ENCODE peak calls at places on chromosomes 5 and 9, in four cellular contexts. V is GM12891, N is K562, I is H1. X is an unnamed sample.

GRCh38 chr5:54178207-54178606 is 132.2 kb downstream of the ARL15 start:
- DNase-seq in I (no peak), N (no peak), V (no peak), X (no peak)

GRCh38 chr5:7518947-7519560 is 123.1 kb downstream of the ADCY2 start:
- DNase-seq in I (peak), V (no peak), N (peak), X (no peak)

GRCh38 chr5:42944989-42945388 is 95.1 kb downstream of the ANXA2R start:
- DNase-seq in V (no peak), N (peak), I (no peak), X (no peak)

GRCh38 chr5:143241892-143242291 is 161.6 kb downstream of the NR3C1 start:
- DNase-seq in I (no peak), N (no peak), V (no peak), X (no peak)

GRCh38 chr9:113397077-113397696 is 3.9 kb downstream of the ALAD start:
- DNase-seq in N (peak), V (no peak), I (no peak), X (no peak)

GRCh38 chr5:180540050-180540694 is 46.0 kb downstream of the CNOT6 start:
- DNase-seq in N (no peak), V (no peak), I (no peak), X (no peak)

GRCh38 chr9:36725777-36726356 is 153.2 kb downstream of the MELK start:
- DNase-seq in I (peak), N (no peak), V (no peak), X (no peak)

GRCh38 chr9:94175669-94176068 is 83.4 kb upstream of the ZNF169 start:
- DNase-seq in V (no peak), N (no peak), I (no peak), X (no peak)

GRCh38 chr5:53071738-53072137 is 37.8 kb downstream of the MOCS2 start:
- DNase-seq in I (no peak), N (no peak), V (no peak), X (no peak)

GRCh38 chr9:77649109-77649812 is 1.1 kb upstream of the GNA14 start:
- DNase-seq in N (peak), V (no peak), I (no peak), X (no peak)

GRCh38 chr9:82423700-82424099 is 435.1 kb downstream of the SPATA31D1 start:
- DNase-seq in N (no peak), I (no peak), V (no peak), X (no peak)

GRCh38 chr5:137649228-137649890 is 86.5 kb downstream of the KLHL3 start:
- DNase-seq in N (no peak), V (no peak), I (no peak), X (no peak)

GRCh38 chr9:74245871-74246552 is 251.1 kb upstream of the RORB start:
- DNase-seq in V (no peak), I (no peak), N (no peak), X (no peak)

GRCh38 chr5:80239680-80240367 is 16.0 kb downstream of the SERINC5 start:
- DNase-seq in N (no peak), I (no peak), V (no peak), X (no peak)

GRCh38 chr9:34577635-34578240 is 11.8 kb downstream of the CNTFR start:
- DNase-seq in I (no peak), V (no peak), N (no peak), X (no peak)

GRCh38 chr5:78758169-78758839 is 109.7 kb upstream of the LHFPL2 start:
- DNase-seq in I (no peak), V (no peak), N (no peak), X (peak)

GRCh38 chr5:1734908-1735289 is 64.7 kb downstream of the MRPL36 start:
- DNase-seq in I (peak), N (no peak), V (peak), X (no peak)

GRCh38 chr9:10855847-10856246 is 243.0 kb upstream of the PTPRD start:
- DNase-seq in I (no peak), V (no peak), N (no peak), X (no peak)

GRCh38 chr5:11387382-11387781 is 516.9 kb downstream of the CTNND2 start:
- DNase-seq in N (no peak), I (no peak), V (no peak), X (no peak)

GRCh38 chr5:100841358-100842076 is 61.6 kb downstream of the ST8SIA4 start:
- DNase-seq in I (no peak), V (no peak), N (no peak), X (no peak)

GRCh38 chr5:113115061-113115460 is 138.5 kb downstream of the DCP2 start:
- DNase-seq in N (no peak), I (no peak), V (no peak), X (no peak)

GRCh38 chr5:108590799-108591198 is 156.9 kb upstream of the FER start:
- DNase-seq in N (no peak), I (no peak), V (no peak), X (no peak)

GRCh38 chr5:67536892-67537291 is 340.3 kb upstream of the CD180 start:
- DNase-seq in N (no peak), I (no peak), V (no peak), X (no peak)

GRCh38 chr9:105993921-105994715 is 299.8 kb downstream of the TMEM38B start:
- DNase-seq in V (no peak), N (no peak), I (no peak), X (no peak)

GRCh38 chr5:154254886-154255285 is 64.4 kb downstream of the GALNT10 start:
- DNase-seq in N (no peak), V (no peak), I (no peak), X (no peak)

GRCh38 chr9:120534266-120534665 is 45.7 kb downstream of the CDK5RAP2 start:
- DNase-seq in I (no peak), V (no peak), N (no peak), X (no peak)

GRCh38 chr9:134625361-134626140 is 16.1 kb upstream of the COL5A1 start:
- DNase-seq in I (no peak), V (no peak), N (no peak), X (no peak)

GRCh38 chr9:108618906-108619550 is 236.8 kb downstream of the ACTL7B start:
- DNase-seq in V (no peak), I (no peak), N (no peak), X (no peak)

GRCh38 chr5:98103807-98104206 is 669.7 kb upstream of the RGMB start:
- DNase-seq in I (no peak), V (no peak), N (no peak), X (no peak)

GRCh38 chr5:172523146-172523745 is 68.9 kb upstream of the SH3PXD2B start:
- DNase-seq in N (no peak), V (no peak), I (no peak), X (no peak)

GRCh38 chr9:69174645-69175487 is 789 bp downstream of the TJP2 start:
- DNase-seq in I (no peak), N (peak), V (peak), X (peak)

GRCh38 chr9:110994771-110995241 is 43.5 kb downstream of the LPAR1 start:
- DNase-seq in I (no peak), N (no peak), V (no peak), X (no peak)

GRCh38 chr9:20570756-20571155 is 51.5 kb downstream of the MLLT3 start:
- DNase-seq in I (no peak), N (no peak), V (no peak), X (no peak)

GRCh38 chr9:101458955-101459631 is 23.5 kb upstream of the ALDOB start:
- DNase-seq in V (peak), I (no peak), N (peak), X (no peak)

GRCh38 chr5:132280371-132281240 is 13.6 kb upstream of the SLC22A4 start:
- DNase-seq in N (no peak), I (no peak), V (no peak), X (no peak)

GRCh38 chr9:93143830-93144530 is 9.9 kb upstream of the NINJ1 start:
- DNase-seq in V (no peak), I (no peak), N (no peak), X (no peak)

GRCh38 chr9:34079181-34079580 is 30.5 kb upstream of the UBAP2 start:
- DNase-seq in V (no peak), I (no peak), N (no peak), X (no peak)

GRCh38 chr5:19031491-19031890 is 956.5 kb downstream of the CDH18 start:
- DNase-seq in I (no peak), N (no peak), V (no peak), X (no peak)

DNA sequence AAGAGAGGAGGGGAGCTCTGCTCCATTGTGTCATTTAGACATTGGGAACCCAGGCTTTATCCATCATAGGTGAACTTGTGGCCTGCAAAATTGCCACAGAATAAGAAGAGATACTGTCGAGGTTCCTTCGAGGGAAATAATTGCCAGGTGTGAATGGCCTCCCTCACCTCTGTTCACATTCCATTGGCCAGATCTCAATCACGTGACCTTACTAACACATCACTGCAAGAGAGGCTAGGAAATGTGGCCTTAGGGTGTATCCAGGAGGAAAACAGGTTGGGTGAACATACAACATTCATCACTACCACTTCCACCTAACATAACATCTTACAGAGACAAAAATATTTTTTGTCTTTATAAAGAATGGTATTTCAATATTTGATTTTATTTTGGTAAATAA is 182.1 kb downstream of the FBXL7 start:
- DNase-seq in N (no peak), V (no peak), I (no peak), X (no peak)
- TF ChIP-seq TAF1 in N (no peak), V (no peak), I (no peak), X (no peak)

GRCh38 chr9:99109522-99109921 is 4.6 kb downstream of the TGFBR1 start:
- DNase-seq in N (no peak), I (no peak), V (no peak), X (no peak)
- TF ChIP-seq POLR2AphosphoS5 in N (no peak), I (no peak), V (no peak), X (no peak)

GRCh38 chr9:129139233-129139992 is 28.2 kb downstream of the PTPA start:
- DNase-seq in N (peak), V (peak), I (peak), X (peak)
- TF ChIP-seq POLR2A in N (no peak), V (no peak), I (no peak), X (no peak)

GRCh38 chr5:36648426-36648825 is 42.0 kb downstream of the SLC1A3 start:
- DNase-seq in V (no peak), N (peak), I (no peak), X (no peak)
- TF ChIP-seq TAF1 in V (no peak), N (no peak), I (no peak), X (no peak)

DNA sequence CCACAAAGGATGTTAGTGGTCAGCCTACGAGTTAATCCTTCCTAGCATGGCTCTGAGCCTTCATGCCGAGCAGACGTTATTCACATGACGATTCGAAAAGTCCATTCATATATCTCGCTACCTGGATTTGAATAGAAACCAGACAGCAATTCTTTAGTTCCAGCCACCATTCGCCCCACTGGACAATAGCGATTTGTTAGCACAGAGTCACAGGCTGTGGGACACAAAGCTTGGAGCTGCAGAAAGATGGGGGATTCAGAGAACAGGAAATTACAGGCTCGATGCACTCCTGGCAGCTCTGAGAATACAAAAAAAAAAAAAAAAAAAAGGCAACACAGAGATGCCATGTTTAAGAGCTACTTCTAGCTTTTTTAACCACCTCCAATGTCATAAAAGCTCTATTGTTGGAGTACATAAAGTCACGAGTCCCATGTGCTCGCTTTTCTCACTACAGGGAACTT is 110.7 kb downstream of the NR6A1 start:
- DNase-seq in V (no peak), N (peak), I (no peak), X (no peak)
- TF ChIP-seq POLR2AphosphoS5 in V (peak), N (no peak), I (no peak), X (no peak)

GRCh38 chr9:70683841-70684240 is 269.4 kb upstream of the KLF9 start:
- DNase-seq in V (no peak), N (no peak), I (no peak), X (no peak)
- TF ChIP-seq POLR2A in V (no peak), N (no peak), I (no peak), X (no peak)

DNA sequence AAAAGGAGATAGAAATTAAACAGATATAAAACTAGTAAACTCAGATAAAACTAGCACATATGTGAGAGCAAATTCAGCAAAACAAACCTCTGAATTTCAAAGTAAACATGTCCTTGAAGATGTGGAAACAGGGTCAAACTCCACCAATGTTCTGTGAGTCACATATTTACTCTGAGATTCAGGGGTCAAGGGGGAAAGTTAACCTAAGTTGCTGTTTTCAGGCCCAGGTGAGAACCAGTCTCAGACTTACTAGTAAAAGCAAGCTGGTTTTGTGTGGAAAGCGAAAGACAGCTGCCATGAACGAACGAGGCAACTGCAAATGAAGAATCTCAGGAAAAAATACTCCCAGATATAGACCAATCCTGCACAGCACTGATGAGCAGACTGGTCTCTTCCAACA is 29.0 kb downstream of the PSMB7 start:
- DNase-seq in I (no peak), V (no peak), N (no peak), X (no peak)
- TF ChIP-seq TAF1 in I (no peak), V (no peak), N (no peak), X (no peak)

GRCh38 chr5:149271717-149272558 is at the start of gene AFAP1L1:
- DNase-seq in V (no peak), I (peak), N (peak), X (no peak)
- TF ChIP-seq POLR2AphosphoS5 in V (no peak), I (no peak), N (no peak), X (no peak)

X was measured in GM12892.